ENCODE peak calls at places on chromosomes 1 and 21, in eight cellular contexts. P is effector memory CD8-positive, alpha-beta T cell; D is stimulated activated CD4-positive, alpha-beta T cell treated with anti-CD3 and anti-CD28 coated beads, Interleukin-15, amount 100 ng/mL, for 1 hour; Z is RCC 7860; M is GM03348; A is left lung; O is RPMI8226; U is psoas muscle. L is an unnamed sample.

GRCh38 chr1:155196893-155197638 is 10.6 kb downstream of the THBS3 start:
- DNase-seq in O (no peak), M (no peak), Z (no peak), P (no peak), U (peak; percentile 86), A (peak; percentile 28), D (no peak), L (no peak)

GRCh38 chr1:214429951-214430742 is 121.3 kb downstream of the PTPN14 start:
- DNase-seq in O (no peak), D (no peak), P (no peak), M (peak; percentile 22), U (no peak), A (no peak), Z (no peak), L (no peak)

GRCh38 chr1:32496127-32496526 is 31.3 kb downstream of the ZBTB8B start:
- DNase-seq in P (no peak), Z (no peak), D (no peak), O (no peak), A (no peak), U (no peak), M (peak; percentile 52), L (no peak)

GRCh38 chr21:43979654-43980053 is 32.5 kb upstream of the TRAPPC10 start:
- DNase-seq in Z (no peak), P (no peak), D (no peak), U (no peak), A (no peak), M (no peak), O (no peak), L (no peak)

GRCh38 chr21:33290441-33290840 is 24.3 kb downstream of the IL10RB start:
- DNase-seq in D (no peak), M (no peak), P (no peak), Z (no peak), O (peak; percentile 62), A (no peak), U (no peak), L (no peak)

GRCh38 chr1:169105087-169105433 is 1.4 kb upstream of the ATP1B1 start:
- DNase-seq in O (no peak), U (no peak), M (no peak), Z (no peak), D (no peak), P (no peak), A (no peak), L (no peak)

GRCh38 chr1:219924348-219924747 is 4.0 kb downstream of the SLC30A10 start:
- DNase-seq in U (no peak), A (no peak), O (no peak), P (no peak), M (no peak), D (no peak), Z (no peak), L (no peak)

GRCh38 chr1:41542196-41542955 is 57.9 kb upstream of the EDN2 start:
- DNase-seq in D (no peak), M (no peak), P (no peak), A (no peak), Z (no peak), U (no peak), O (no peak), L (no peak)

GRCh38 chr21:43727571-43728466 is 8.9 kb downstream of the PDXK start:
- DNase-seq in U (peak; percentile 81), M (no peak), P (no peak), Z (peak; percentile 56), D (no peak), O (no peak), A (peak; percentile 72), L (no peak)

GRCh38 chr1:10033359-10033845 is 644 bp downstream of the UBE4B start:
- DNase-seq in Z (peak; percentile 26), M (peak; percentile 43), A (peak; percentile 41), O (peak; percentile 64), D (no peak), U (peak; percentile 59), P (no peak), L (no peak)

GRCh38 chr1:6367381-6368007 is 26.1 kb downstream of the ACOT7 start:
- DNase-seq in U (no peak), D (no peak), P (no peak), M (no peak), Z (no peak), O (no peak), A (no peak), L (no peak)

GRCh38 chr1:159936284-159936904 is 9.0 kb downstream of the IGSF9 start:
- DNase-seq in U (peak; percentile 77), O (peak; percentile 79), Z (peak; percentile 38), D (peak; percentile 64), P (peak; percentile 82), A (peak; percentile 69), M (peak; percentile 89), L (no peak)

GRCh38 chr1:5727871-5728643 is 264.2 kb downstream of the NPHP4 start:
- DNase-seq in Z (no peak), D (no peak), P (no peak), A (peak; percentile 15), O (peak; percentile 23), U (no peak), M (no peak), L (no peak)

GRCh38 chr1:155967410-155968400 is 10.6 kb downstream of the ARHGEF2 start:
- DNase-seq in U (peak; percentile 72), P (no peak), A (no peak), O (no peak), Z (no peak), M (no peak), D (no peak), L (no peak)

GRCh38 chr1:27341525-27342252 is at the start of gene SYTL1:
- DNase-seq in O (peak; percentile 95), P (peak; percentile 60), U (no peak), M (peak; percentile 76), Z (peak; percentile 57), D (peak; percentile 34), A (peak; percentile 76), L (no peak)

GRCh38 chr1:233281711-233282581 is 13.6 kb downstream of the PCNX2 start:
- DNase-seq in M (peak; percentile 46), U (no peak), D (no peak), O (peak; percentile 65), P (peak; percentile 3), Z (no peak), A (no peak), L (no peak)

GRCh38 chr1:67685067-67685557 is at the start of gene GADD45A:
- DNase-seq in D (peak; percentile 82), A (peak; percentile 99), U (peak; percentile 99), O (peak; percentile 96), Z (peak; percentile 98), M (peak; percentile 94), P (peak; percentile 92), L (peak; percentile 99)

GRCh38 chr1:71919812-71920509 is 362.4 kb downstream of the NEGR1 start:
- DNase-seq in O (no peak), P (no peak), D (no peak), Z (no peak), U (no peak), M (no peak), A (no peak), L (no peak)

GRCh38 chr1:65825736-65826135 is 33.0 kb downstream of the PDE4B start:
- DNase-seq in O (no peak), Z (no peak), U (no peak), P (no peak), A (no peak), D (no peak), M (peak; percentile 53), L (no peak)

GRCh38 chr1:13585996-13586395 is 2.4 kb downstream of the PDPN start:
- DNase-seq in M (peak; percentile 5), P (no peak), D (no peak), A (no peak), O (no peak), Z (no peak), U (no peak), L (no peak)

GRCh38 chr21:41651396-41651795 is 115.5 kb downstream of the RIPK4 start:
- DNase-seq in M (no peak), P (no peak), U (no peak), A (no peak), D (no peak), O (no peak), Z (no peak), L (no peak)

GRCh38 chr1:191099696-191100095 is 622.0 kb upstream of the BRINP3 start:
- DNase-seq in O (no peak), A (no peak), D (no peak), P (no peak), Z (no peak), U (no peak), M (no peak), L (no peak)

GRCh38 chr1:2104621-2105427 is 54.6 kb downstream of the PRKCZ start:
- DNase-seq in P (no peak), D (no peak), A (peak; percentile 87), M (no peak), O (no peak), U (no peak), Z (no peak), L (no peak)

GRCh38 chr1:48943393-48943792 is 166.7 kb upstream of the BEND5 start:
- DNase-seq in D (no peak), A (no peak), Z (no peak), M (no peak), U (no peak), P (no peak), O (no peak), L (no peak)

GRCh38 chr1:113540328-113540727 is 150.0 kb downstream of the MAGI3 start:
- DNase-seq in Z (no peak), O (no peak), M (no peak), D (no peak), U (no peak), P (no peak), A (no peak), L (no peak)

GRCh38 chr1:30678209-30678608 is 45.2 kb downstream of the MATN1 start:
- DNase-seq in U (no peak), M (no peak), D (no peak), P (no peak), O (no peak), A (peak; percentile 5), Z (no peak), L (no peak)

GRCh38 chr1:202133016-202133415 is 10.3 kb downstream of the GPR37L1 start:
- DNase-seq in P (no peak), A (no peak), Z (no peak), M (no peak), D (no peak), U (peak; percentile 71), O (no peak), L (no peak)

GRCh38 chr1:106620521-106620954 is 435.9 kb upstream of the PRMT6 start:
- DNase-seq in P (no peak), Z (peak; percentile 86), D (no peak), U (no peak), M (no peak), O (no peak), A (no peak), L (no peak)

GRCh38 chr1:119394085-119394484 is 20.9 kb upstream of the HSD3B2 start:
- DNase-seq in O (no peak), U (no peak), D (no peak), Z (no peak), A (no peak), M (no peak), P (no peak), L (no peak)

GRCh38 chr1:15953294-15953771 is 22.6 kb downstream of the ZBTB17 start:
- DNase-seq in P (no peak), A (no peak), O (no peak), M (no peak), U (no peak), D (no peak), Z (no peak), L (no peak)

GRCh38 chr1:237387144-237387505 is 345.1 kb downstream of the RYR2 start:
- DNase-seq in P (no peak), O (no peak), A (no peak), M (no peak), D (no peak), U (no peak), Z (no peak), L (no peak)

L was measured in osteocyte.